ENCODE peak calls at places on chromosome 18, in six cellular contexts. Z is psoas muscle, D is PC-3, A is GM23248, O is transverse colon, K is left lung. J is an unnamed sample. For H3K27me3, the result is how much of the 10 kb centered on the place peaks cover.

GRCh38 chr18:59271606-59272220 is 1.5 kb downstream of the RAX start:
- DNase-seq in A (no peak), K (no peak), Z (no peak), D (no peak), O (no peak), J (no peak)

GRCh38 chr18:43830303-43830702 is 553.0 kb upstream of the SYT4 start:
- DNase-seq in Z (no peak), D (no peak), A (no peak), O (no peak), K (no peak), J (no peak)

GRCh38 chr18:30684825-30685481 is 357.6 kb downstream of the DSC3 start:
- DNase-seq in K (no peak), O (no peak), D (no peak), A (no peak), Z (no peak), J (no peak)

GRCh38 chr18:28594034-28594433 is 417.1 kb upstream of the CDH2 start:
- DNase-seq in K (no peak), Z (no peak), A (peak), O (no peak), D (peak), J (no peak)

GRCh38 chr18:42854558-42854957 is 260.9 kb downstream of the RIT2 start:
- DNase-seq in Z (no peak), D (no peak), A (no peak), O (no peak), K (no peak), J (no peak)

GRCh38 chr18:35912332-35912731 is 60.1 kb upstream of the RMP24 start:
- DNase-seq in K (no peak), D (no peak), Z (no peak), A (no peak), O (no peak), J (no peak)

GRCh38 chr18:78080081-78080480 is 830.4 kb downstream of the GALR1 start:
- DNase-seq in A (no peak), Z (no peak), O (no peak), K (no peak), D (no peak), J (no peak)

GRCh38 chr18:45667056-45667455 is 51.8 kb downstream of the SLC14A2 start:
- DNase-seq in Z (no peak), O (no peak), K (no peak), D (no peak), A (no peak), J (no peak)

GRCh38 chr18:5892772-5893431 is 2.4 kb downstream of the TMEM200C start:
- DNase-seq in K (no peak), O (no peak), A (no peak), D (no peak), Z (no peak), J (no peak)

GRCh38 chr18:5895886-5896740 is 791 bp upstream of the TMEM200C start:
- DNase-seq in D (peak), K (peak), O (no peak), A (peak), Z (peak), J (peak)

GRCh38 chr18:5894613-5895299 is 566 bp downstream of the TMEM200C start:
- DNase-seq in O (no peak), D (no peak), Z (peak), K (peak), A (peak), J (peak)

GRCh38 chr18:5894215-5894612 is 1.1 kb downstream of the TMEM200C start:
- DNase-seq in Z (no peak), O (no peak), A (no peak), K (no peak), D (no peak), J (no peak)

GRCh38 chr18:5895300-5895885 is at the start of gene TMEM200C:
- DNase-seq in A (peak), K (peak), D (peak), O (no peak), Z (no peak), J (peak)
- H3K27me3 ChIP-seq in A (half or more), K (half or more), D (under half), O (half or more), Z (half or more), J (under half)

GRCh38 chr18:37253424-37254255 is 312.0 kb downstream of the CELF4 start:
- DNase-seq in Z (no peak), O (no peak), D (peak), A (peak), K (peak), J (peak)
- H3K27me3 ChIP-seq in Z (under half), O (half or more), D (under half), A (half or more), K (half or more), J (half or more)

GRCh38 chr18:46754661-46755292 is 2.1 kb downstream of the ST8SIA5 start:
- DNase-seq in O (no peak), Z (no peak), D (no peak), K (peak), A (no peak), J (no peak)
- H3K27me3 ChIP-seq in O (half or more), Z (under half), D (under half), K (half or more), A (half or more), J (under half)

GRCh38 chr18:74456017-74456408 is 1.1 kb downstream of the DIPK1C start:
- DNase-seq in Z (no peak), K (no peak), D (no peak), O (no peak), A (no peak), J (no peak)
- H3K27me3 ChIP-seq in Z (half or more), K (half or more), D (half or more), O (half or more), A (half or more), J (half or more)

DNA sequence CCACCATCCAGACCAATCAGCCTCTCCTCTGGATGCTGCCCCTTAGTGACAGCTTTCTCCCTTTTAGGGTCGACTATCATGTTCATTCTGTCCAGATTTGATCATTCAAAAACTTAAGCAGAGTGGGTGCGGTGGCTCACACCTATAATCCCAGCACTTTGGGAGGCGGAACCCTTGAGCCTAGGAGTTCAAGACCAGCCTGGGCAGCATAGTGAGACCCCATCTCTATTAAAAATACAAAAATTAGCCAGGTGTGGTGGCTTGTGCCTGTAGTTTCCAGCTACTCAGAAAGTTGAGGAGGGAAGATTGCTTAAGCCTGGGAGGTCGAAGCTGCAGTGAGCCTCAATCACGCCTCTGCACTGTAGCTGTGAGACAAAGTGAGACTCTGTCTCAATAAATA is 68.3 kb upstream of the ZCCHC2 start:
- DNase-seq in K (no peak), A (no peak), D (no peak), Z (no peak), O (no peak), J (no peak)
- H3K27me3 ChIP-seq in K (under half), A (under half), D (under half), Z (under half), O (under half), J (under half)

GRCh38 chr18:74414951-74415515 is 42.1 kb downstream of the DIPK1C start:
- DNase-seq in K (no peak), Z (no peak), D (no peak), O (no peak), A (no peak), J (no peak)

GRCh38 chr18:74411475-74411874 is 45.6 kb downstream of the DIPK1C start:
- DNase-seq in O (no peak), D (no peak), A (no peak), K (no peak), Z (no peak), J (no peak)

GRCh38 chr18:74412106-74412880 is 44.8 kb downstream of the DIPK1C start:
- DNase-seq in A (no peak), K (no peak), D (no peak), Z (no peak), O (no peak), J (no peak)

GRCh38 chr18:74416124-74416523 is 41.0 kb downstream of the DIPK1C start:
- DNase-seq in K (no peak), Z (no peak), O (no peak), D (no peak), A (no peak), J (no peak)

GRCh38 chr18:74413811-74414210 is 43.3 kb downstream of the DIPK1C start:
- DNase-seq in O (no peak), K (no peak), A (no peak), Z (no peak), D (no peak), J (no peak)
- H3K27me3 ChIP-seq in O (under half), K (under half), A (under half), Z (under half), D (half or more), J (half or more)

GRCh38 chr18:53864758-53865157 is 359.7 kb downstream of the MBD2 start:
- DNase-seq in A (peak), K (no peak), Z (no peak), D (peak), O (no peak), J (no peak)

GRCh38 chr18:53861185-53861584 is 363.3 kb downstream of the MBD2 start:
- DNase-seq in K (no peak), A (no peak), Z (no peak), D (no peak), O (no peak), J (no peak)

GRCh38 chr18:53862921-53863320 is 361.5 kb downstream of the MBD2 start:
- DNase-seq in Z (no peak), D (no peak), O (no peak), K (no peak), A (no peak), J (no peak)
- H3K27me3 ChIP-seq in Z (under half), D (under half), O (under half), K (under half), A (under half), J (under half)

GRCh38 chr18:57434177-57434535 is 1.0 kb upstream of the ONECUT2 start:
- DNase-seq in Z (no peak), A (no peak), D (no peak), O (no peak), K (no peak), J (no peak)

GRCh38 chr18:57432118-57432517 is 3.1 kb upstream of the ONECUT2 start:
- DNase-seq in K (no peak), O (no peak), Z (no peak), A (no peak), D (no peak), J (no peak)

GRCh38 chr18:57431512-57432080 is 3.6 kb upstream of the ONECUT2 start:
- DNase-seq in K (no peak), Z (no peak), O (no peak), A (no peak), D (no peak), J (no peak)

GRCh38 chr18:57433492-57434176 is 1.5 kb upstream of the ONECUT2 start:
- DNase-seq in O (no peak), Z (no peak), D (peak), K (no peak), A (peak), J (no peak)

DNA sequence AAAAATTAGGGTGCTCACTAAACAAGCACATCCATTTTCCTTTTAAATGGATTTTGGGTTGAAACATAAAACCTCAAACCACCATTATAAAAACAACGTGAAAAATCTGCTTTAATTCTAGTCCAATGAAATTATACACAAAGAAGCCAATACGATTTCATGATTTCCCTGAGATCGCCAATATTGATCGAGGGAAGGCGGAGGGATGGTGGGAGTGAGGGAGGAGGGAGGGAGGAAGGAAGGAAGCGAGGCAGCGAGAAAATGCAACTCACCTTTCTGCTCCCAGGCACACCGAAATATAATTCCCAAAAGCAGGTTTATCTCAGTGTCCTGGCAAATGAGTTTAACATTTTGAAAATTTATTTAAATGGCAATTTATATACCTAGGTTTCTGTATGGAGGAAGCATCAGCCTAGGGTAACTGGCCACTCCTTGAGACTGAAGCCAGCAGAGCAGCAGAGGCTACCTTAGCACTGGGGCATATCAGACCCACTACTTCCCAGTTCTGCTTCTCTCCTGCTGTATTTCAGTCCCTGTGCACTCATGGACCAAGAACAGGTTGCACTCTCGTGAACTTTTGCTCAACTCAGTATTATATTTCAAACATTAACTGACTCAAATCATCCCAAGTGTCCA is 2.3 kb upstream of the ONECUT2 start:
- DNase-seq in K (no peak), O (no peak), D (no peak), A (no peak), Z (no peak), J (no peak)
- H3K27me3 ChIP-seq in K (half or more), O (half or more), D (half or more), A (half or more), Z (half or more), J (half or more)

DNA sequence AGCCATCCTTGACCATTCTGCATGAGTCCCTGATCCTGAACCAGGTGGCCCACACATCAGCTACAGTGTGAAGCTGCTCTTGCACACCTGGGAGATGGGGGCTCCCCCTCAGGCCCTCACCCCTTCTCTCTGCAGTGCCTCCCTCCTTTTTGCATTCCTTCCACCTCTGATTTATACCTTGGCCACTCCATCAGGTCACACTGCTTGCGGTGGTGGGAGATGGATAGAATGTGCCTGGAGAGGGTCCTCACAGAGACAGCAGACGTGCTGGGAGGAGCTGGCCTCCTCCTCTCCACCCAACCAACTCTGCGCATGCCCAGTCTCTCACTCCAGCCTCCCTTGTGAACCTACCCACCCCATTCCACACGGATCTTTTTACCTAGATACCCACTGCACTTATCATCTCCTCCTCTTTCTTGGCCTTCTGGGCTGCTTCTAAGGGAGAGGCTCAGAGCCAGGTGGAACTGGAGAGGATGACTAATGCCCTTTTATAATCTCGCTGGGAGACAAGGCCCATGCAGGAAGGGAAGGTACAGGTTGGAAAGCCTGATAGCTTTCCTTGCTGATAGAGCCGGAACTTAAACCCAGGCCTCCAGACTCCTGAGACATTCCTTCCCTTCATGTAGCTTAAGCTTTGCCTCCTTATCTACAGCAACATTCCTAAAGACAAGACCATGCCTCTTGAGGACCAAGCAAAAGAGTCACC is 205.1 kb downstream of the ZBTB7C start:
- DNase-seq in O (peak), Z (no peak), K (no peak), A (no peak), D (peak), J (no peak)
- H3K27me3 ChIP-seq in O (under half), Z (under half), K (under half), A (under half), D (under half), J (under half)

J was measured in adipocyte.